ENCODE peak calls at places on chromosomes 1 and 21, in eight cellular contexts. Y, P, J, H, G, O, B and A are unnamed samples. For H3K36me3 and H3K4me1, the result is how much of the 10 kb centered on the place peaks cover.

GRCh38 chr1:1137256-1138045 is 21.6 kb upstream of the C1orf159 start:
- DNase-seq in Y (no peak), P (peak), J (peak), H (peak), G (no peak), O (no peak), B (peak), A (peak)

GRCh38 chr1:153538315-153538821 is 2.4 kb downstream of the S100A5 start:
- DNase-seq in Y (peak), P (no peak), J (no peak), H (peak), G (no peak), O (no peak), B (no peak), A (no peak)

GRCh38 chr1:8285965-8286364 is 31.9 kb upstream of the SLC45A1 start:
- DNase-seq in Y (no peak), P (no peak), J (no peak), H (no peak), G (no peak), O (no peak), B (no peak), A (no peak)

GRCh38 chr21:45371092-45371491 is 33.9 kb upstream of the COL18A1 start:
- DNase-seq in Y (no peak), P (no peak), J (no peak), H (no peak), G (no peak), O (no peak), B (no peak), A (no peak)

GRCh38 chr1:167068761-167069160 is 21.4 kb downstream of the GPA33 start:
- DNase-seq in Y (no peak), P (no peak), J (no peak), H (no peak), G (no peak), O (no peak), B (no peak), A (no peak)

GRCh38 chr1:187817782-187818181 is 989.0 kb downstream of the PLA2G4A start:
- DNase-seq in Y (no peak), P (no peak), J (no peak), H (no peak), G (no peak), O (no peak), B (no peak), A (no peak)

GRCh38 chr1:78688701-78689100 is 39.1 kb downstream of the IFI44 start:
- DNase-seq in Y (no peak), P (no peak), J (no peak), H (no peak), G (no peak), O (no peak), B (no peak), A (no peak)

GRCh38 chr1:35725591-35725990 is 6.9 kb upstream of the C1orf216 start:
- DNase-seq in Y (peak), P (no peak), J (no peak), H (no peak), G (no peak), O (no peak), B (no peak), A (no peak)

GRCh38 chr1:3664700-3665375 is 12.5 kb downstream of the TP73 start:
- DNase-seq in Y (no peak), P (no peak), J (no peak), H (no peak), G (no peak), O (no peak), B (no peak), A (no peak)

GRCh38 chr1:231596337-231596791 is 30.2 kb upstream of the DISC1 start:
- DNase-seq in Y (no peak), P (no peak), J (no peak), H (no peak), G (no peak), O (no peak), B (no peak), A (no peak)

GRCh38 chr1:246404078-246404477 is 103.0 kb downstream of the SMYD3 start:
- DNase-seq in Y (no peak), P (no peak), J (no peak), H (no peak), G (no peak), O (no peak), B (no peak), A (no peak)

GRCh38 chr1:49626474-49626873 is 397.3 kb downstream of the AGBL4 start:
- DNase-seq in Y (no peak), P (no peak), J (no peak), H (no peak), G (no peak), O (no peak), B (no peak), A (no peak)

GRCh38 chr1:184244962-184245361 is 141.9 kb upstream of the C1orf21 start:
- DNase-seq in Y (no peak), P (no peak), J (no peak), H (no peak), G (no peak), O (no peak), B (no peak), A (no peak)

GRCh38 chr1:109248444-109248796 is 919 bp upstream of the CELSR2 start:
- DNase-seq in Y (no peak), P (no peak), J (no peak), H (no peak), G (no peak), O (no peak), B (no peak), A (no peak)

GRCh38 chr1:68313736-68314594 is 81.6 kb upstream of the WLS start:
- DNase-seq in Y (no peak), P (no peak), J (no peak), H (no peak), G (no peak), O (no peak), B (no peak), A (no peak)

GRCh38 chr1:205994342-205994741 is 8.9 kb downstream of the RAB7B start:
- DNase-seq in Y (no peak), P (no peak), J (no peak), H (no peak), G (no peak), O (no peak), B (no peak), A (no peak)

GRCh38 chr1:214136336-214136735 is 144.6 kb upstream of the SMYD2 start:
- DNase-seq in Y (no peak), P (no peak), J (no peak), H (no peak), G (no peak), O (no peak), B (no peak), A (no peak)

GRCh38 chr1:183276386-183276785 is 90.3 kb downstream of the LAMC2 start:
- DNase-seq in Y (peak), P (no peak), J (no peak), H (peak), G (no peak), O (no peak), B (no peak), A (no peak)

GRCh38 chr1:228445867-228446584 is 29.4 kb upstream of the TRIM17 start:
- DNase-seq in Y (peak), P (no peak), J (no peak), H (no peak), G (no peak), O (no peak), B (peak), A (no peak)

GRCh38 chr1:186421446-186421845 is 39.5 kb downstream of the PDC start:
- DNase-seq in Y (no peak), P (no peak), J (no peak), H (no peak), G (no peak), O (peak), B (no peak), A (no peak)

GRCh38 chr1:227890451-227891222 is 57.1 kb downstream of the WNT9A start:
- DNase-seq in Y (no peak), P (no peak), J (no peak), H (peak), G (no peak), O (peak), B (no peak), A (no peak)

GRCh38 chr1:230712470-230712942 is 1.4 kb downstream of the AGT start:
- DNase-seq in Y (no peak), P (no peak), J (no peak), H (no peak), G (no peak), O (no peak), B (no peak), A (no peak)

GRCh38 chr1:178037510-178038253 is 56.2 kb upstream of the RASAL2 start:
- DNase-seq in Y (peak), P (no peak), J (no peak), H (peak), G (peak), O (peak), B (peak), A (no peak)

GRCh38 chr1:23384312-23385058 is 14.8 kb upstream of the ZNF436 start:
- DNase-seq in Y (peak), P (no peak), J (no peak), H (no peak), G (no peak), O (no peak), B (no peak), A (no peak)

GRCh38 chr1:44909949-44910594 is 67.0 kb upstream of the PTCH2 start:
- DNase-seq in Y (no peak), P (no peak), J (no peak), H (no peak), G (no peak), O (no peak), B (no peak), A (no peak)

GRCh38 chr21:32021319-32022027 is 148.7 kb downstream of the HUNK start:
- DNase-seq in Y (peak), P (no peak), J (no peak), H (peak), G (peak), O (no peak), B (peak), A (no peak)

GRCh38 chr1:200099040-200099439 is 71.5 kb downstream of the NR5A2 start:
- DNase-seq in Y (no peak), P (no peak), J (no peak), H (no peak), G (no peak), O (peak), B (no peak), A (no peak)

GRCh38 chr1:7885513-7886298 is 32.8 kb upstream of the UTS2 start:
- DNase-seq in Y (peak), P (no peak), J (peak), H (peak), G (no peak), O (no peak), B (peak), A (no peak)

GRCh38 chr21:46234436-46234950 is 5.9 kb upstream of the LSS start:
- DNase-seq in Y (no peak), P (no peak), J (no peak), H (no peak), G (no peak), O (no peak), B (no peak), A (no peak)

GRCh38 chr1:32494196-32494595 is 29.3 kb downstream of the ZBTB8B start:
- DNase-seq in Y (peak), P (no peak), J (no peak), H (no peak), G (no peak), O (no peak), B (no peak), A (no peak)

GRCh38 chr1:242842094-242842493 is 317.6 kb upstream of the PLD5 start:
- DNase-seq in Y (no peak), P (no peak), J (no peak), H (no peak), G (no peak), O (no peak), B (no peak), A (no peak)

GRCh38 chr1:17347769-17348592 is 24.0 kb upstream of the PADI6 start:
- DNase-seq in Y (no peak), P (no peak), J (no peak), H (no peak), G (no peak), O (no peak), B (no peak), A (no peak)

GRCh38 chr1:15932612-15933011 is 43.3 kb downstream of the ZBTB17 start:
- DNase-seq in Y (no peak), P (no peak), J (no peak), H (no peak), G (no peak), O (no peak), B (no peak), A (no peak)

GRCh38 chr21:45499970-45500575 is 42.2 kb downstream of the SLC19A1 start:
- DNase-seq in Y (no peak), P (no peak), J (no peak), H (no peak), G (no peak), O (no peak), B (peak), A (no peak)

GRCh38 chr1:46747683-46748288 is 28.9 kb upstream of the EFCAB14 start:
- DNase-seq in Y (peak), P (no peak), J (peak), H (peak), G (no peak), O (no peak), B (no peak), A (no peak)

GRCh38 chr1:204041232-204041767 is 31.6 kb upstream of the SOX13 start:
- DNase-seq in Y (no peak), P (no peak), J (no peak), H (no peak), G (peak), O (no peak), B (no peak), A (no peak)

GRCh38 chr21:15250384-15250783 is 185.6 kb upstream of the NRIP1 start:
- DNase-seq in Y (no peak), P (no peak), J (no peak), H (no peak), G (no peak), O (no peak), B (no peak), A (no peak)

GRCh38 chr1:187744665-187745064 is 915.9 kb downstream of the PLA2G4A start:
- DNase-seq in Y (no peak), P (no peak), J (no peak), H (no peak), G (no peak), O (no peak), B (no peak), A (no peak)

GRCh38 chr21:33406493-33406892 is 3.3 kb downstream of the IFNGR2 start:
- DNase-seq in Y (no peak), P (no peak), J (no peak), H (no peak), G (no peak), O (no peak), B (no peak), A (no peak)
- H3K36me3 ChIP-seq in Y (under half), P (under half), J (under half), H (under half), G (under half), O (under half), B (under half), A (under half)

DNA sequence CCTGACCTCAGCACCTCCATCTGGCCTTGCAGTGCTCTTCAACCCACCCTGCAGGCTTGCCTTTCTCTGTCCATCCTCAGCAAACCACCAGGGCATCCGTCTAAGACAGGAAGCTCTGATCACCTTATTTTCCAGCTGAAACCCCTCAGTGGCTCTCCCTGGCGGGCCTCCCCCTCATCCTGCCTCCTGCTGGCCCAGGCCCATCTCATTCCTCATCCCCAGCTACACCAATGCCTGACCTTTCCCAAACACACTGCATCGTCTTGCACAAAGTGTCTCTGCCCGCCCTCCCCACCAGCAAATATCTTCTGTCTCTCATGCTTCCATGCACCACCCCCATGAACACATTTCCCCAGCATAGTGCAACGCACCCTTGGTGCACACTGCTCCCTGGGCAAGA is 205.0 kb downstream of the TOMM20 start:
- DNase-seq in Y (no peak), P (no peak), J (no peak), H (no peak), G (no peak), O (no peak), B (no peak), A (no peak)
- H3K4me1 ChIP-seq in Y (under half), P (under half), J (half or more), H (half or more), G (under half), O (under half), B (under half), A (under half)

GRCh38 chr1:235076504-235077162 is 52.0 kb downstream of the TOMM20 start:
- DNase-seq in Y (no peak), P (no peak), J (no peak), H (no peak), G (no peak), O (no peak), B (no peak), A (no peak)
- H3K4me3 ChIP-seq in Y (no peak), P (no peak), J (no peak), H (no peak), G (no peak), O (no peak), B (no peak), A (no peak)

GRCh38 chr1:54374766-54375165 is 31.4 kb downstream of the SSBP3 start:
- DNase-seq in Y (no peak), P (no peak), J (no peak), H (no peak), G (no peak), O (peak), B (no peak), A (no peak)
- H3K36me3 ChIP-seq in Y (under half), P (under half), J (under half), H (under half), G (under half), O (under half), B (under half), A (under half)